ENCODE peak calls at places on chromosomes 12 and 14, in nine cellular contexts. X is neural progenitor cell; K is stimulated activated CD4-positive, alpha-beta T cell treated with anti-CD3 and anti-CD28 coated beads, Interleukin-15, amount 100 ng/mL, for 24 hours; Q is neural crest cell; G is iris pigment epithelial cell; L is Calu3; N is A172; A is GM23338; R is ELR. J is an unnamed sample.

GRCh38 chr14:44135972-44136371 is 371.1 kb downstream of the FSCB start:
- DNase-seq in X (no peak), K (no peak), Q (no peak), G (no peak), L (no peak), N (no peak), A (no peak), R (no peak), J (no peak)

GRCh38 chr12:124913474-124914391 is 717 bp downstream of the UBC start:
- DNase-seq in X (peak; percentile 90), K (peak; percentile 98), Q (peak; percentile 48), G (peak; percentile 78), L (peak; percentile 95), N (peak; percentile 80), A (peak; percentile 93), R (peak; percentile 90), J (no peak)

GRCh38 chr14:95946867-95947266 is 70.2 kb downstream of the TUNAR start:
- DNase-seq in X (no peak), K (no peak), Q (no peak), G (no peak), L (no peak), N (no peak), A (peak; percentile 59), R (no peak), J (no peak)

GRCh38 chr12:127108360-127109215 is 1158.4 kb upstream of the TMEM132C start:
- DNase-seq in X (peak; percentile 74), K (peak; percentile 59), Q (peak; percentile 52), G (peak; percentile 42), L (peak; percentile 64), N (peak; percentile 70), A (peak; percentile 59), R (peak; percentile 80), J (peak; percentile 49)

GRCh38 chr12:19402743-19403400 is 36.4 kb upstream of the AEBP2 start:
- DNase-seq in X (no peak), K (no peak), Q (no peak), G (peak; percentile 49), L (peak; percentile 85), N (peak; percentile 38), A (no peak), R (no peak), J (peak; percentile 63)

GRCh38 chr12:23585156-23585781 is 364.2 kb downstream of the SOX5 start:
- DNase-seq in X (peak; percentile 6), K (no peak), Q (no peak), G (no peak), L (no peak), N (no peak), A (peak; percentile 58), R (no peak), J (no peak)

GRCh38 chr12:57602544-57602943 is 2.1 kb upstream of the DTX3 start:
- DNase-seq in X (no peak), K (no peak), Q (no peak), G (no peak), L (no peak), N (no peak), A (no peak), R (no peak), J (no peak)

GRCh38 chr12:34396006-34396860 is 373.9 kb downstream of the ALG10 start:
- DNase-seq in X (no peak), K (peak; percentile 0), Q (no peak), G (no peak), L (no peak), N (no peak), A (no peak), R (no peak), J (no peak)

GRCh38 chr14:61454545-61454944 is 133.2 kb downstream of the PRKCH start:
- DNase-seq in X (no peak), K (no peak), Q (no peak), G (no peak), L (no peak), N (no peak), A (no peak), R (no peak), J (no peak)

GRCh38 chr14:99647407-99647806 is 2.5 kb downstream of the HHIPL1 start:
- DNase-seq in X (no peak), K (no peak), Q (no peak), G (peak; percentile 47), L (no peak), N (no peak), A (no peak), R (no peak), J (peak; percentile 54)

GRCh38 chr12:77974643-77975042 is 143.9 kb downstream of the NAV3 start:
- DNase-seq in X (no peak), K (no peak), Q (no peak), G (no peak), L (no peak), N (no peak), A (no peak), R (no peak), J (no peak)

GRCh38 chr14:100215330-100215885 is 23.5 kb upstream of the YY1 start:
- DNase-seq in X (no peak), K (no peak), Q (no peak), G (no peak), L (no peak), N (no peak), A (no peak), R (no peak), J (no peak)

GRCh38 chr14:104393898-104394605 is 185.5 kb upstream of the C14orf180 start:
- DNase-seq in X (no peak), K (peak; percentile 66), Q (no peak), G (peak; percentile 12), L (no peak), N (no peak), A (no peak), R (no peak), J (no peak)

GRCh38 chr12:12449533-12450025 is 92.7 kb downstream of the BORCS5 start:
- DNase-seq in X (no peak), K (no peak), Q (no peak), G (peak; percentile 80), L (peak; percentile 80), N (no peak), A (no peak), R (no peak), J (peak; percentile 77)

GRCh38 chr12:27841392-27841882 is 61.4 kb upstream of the MANSC4 start:
- DNase-seq in X (no peak), K (no peak), Q (no peak), G (peak; percentile 64), L (no peak), N (no peak), A (no peak), R (peak; percentile 63), J (peak; percentile 36)

J was measured in mesenchymal stem cell.